ENCODE peak calls at places on chromosomes 1 and 21, in nine cellular contexts. One of them, this sample, is unnamed. For H3K4me1, the result is how much of the 10 kb centered on the place peaks cover.

GRCh38 chr1:65067491-65068201 is 80.4 kb upstream of the AK4 start:
- DNase-seq in right lobe of liver: peak
- DNase-seq in heart left ventricle: peak
- DNase-seq in prostate gland: peak
- DNase-seq in breast epithelium: peak
- DNase-seq in tibial nerve: peak
- DNase-seq in stomach: peak
- DNase-seq in A549: peak
- DNase-seq in endothelial cell of umbilical vein: peak
- DNase-seq in this sample: peak

GRCh38 chr1:234865171-234866006 is 255.4 kb upstream of the IRF2BP2 start:
- DNase-seq in right lobe of liver: no peak
- DNase-seq in heart left ventricle: no peak
- DNase-seq in prostate gland: no peak
- DNase-seq in breast epithelium: no peak
- DNase-seq in tibial nerve: no peak
- DNase-seq in stomach: no peak
- DNase-seq in A549: no peak
- DNase-seq in endothelial cell of umbilical vein: no peak
- DNase-seq in this sample: peak

GRCh38 chr1:68442822-68443556 is 6.8 kb downstream of the RPE65 start:
- DNase-seq in right lobe of liver: peak
- DNase-seq in heart left ventricle: no peak
- DNase-seq in prostate gland: no peak
- DNase-seq in breast epithelium: no peak
- DNase-seq in tibial nerve: no peak
- DNase-seq in stomach: peak
- DNase-seq in A549: peak
- DNase-seq in endothelial cell of umbilical vein: peak
- DNase-seq in this sample: peak

GRCh38 chr1:156476501-156477298 is 23.9 kb downstream of the MEF2D start:
- DNase-seq in right lobe of liver: no peak
- DNase-seq in heart left ventricle: no peak
- DNase-seq in prostate gland: no peak
- DNase-seq in breast epithelium: no peak
- DNase-seq in tibial nerve: no peak
- DNase-seq in stomach: no peak
- DNase-seq in A549: peak
- DNase-seq in endothelial cell of umbilical vein: peak
- DNase-seq in this sample: peak

GRCh38 chr1:82052563-82052962 is 251.8 kb downstream of the ADGRL2 start:
- DNase-seq in right lobe of liver: no peak
- DNase-seq in heart left ventricle: peak
- DNase-seq in prostate gland: no peak
- DNase-seq in breast epithelium: no peak
- DNase-seq in tibial nerve: no peak
- DNase-seq in stomach: no peak
- DNase-seq in A549: no peak
- DNase-seq in endothelial cell of umbilical vein: no peak
- DNase-seq in this sample: no peak

GRCh38 chr1:45914836-45915235 is 111.4 kb downstream of the MAST2 start:
- DNase-seq in right lobe of liver: no peak
- DNase-seq in heart left ventricle: no peak
- DNase-seq in prostate gland: no peak
- DNase-seq in breast epithelium: no peak
- DNase-seq in tibial nerve: no peak
- DNase-seq in stomach: no peak
- DNase-seq in A549: no peak
- DNase-seq in endothelial cell of umbilical vein: no peak
- DNase-seq in this sample: no peak

GRCh38 chr1:216721878-216722277 is 1.4 kb downstream of the ESRRG start:
- DNase-seq in right lobe of liver: no peak
- DNase-seq in heart left ventricle: no peak
- DNase-seq in prostate gland: no peak
- DNase-seq in breast epithelium: no peak
- DNase-seq in tibial nerve: no peak
- DNase-seq in stomach: no peak
- DNase-seq in A549: no peak
- DNase-seq in endothelial cell of umbilical vein: no peak
- DNase-seq in this sample: no peak

GRCh38 chr21:46071082-46071481 is 26.8 kb upstream of the COL6A2 start:
- DNase-seq in right lobe of liver: peak
- DNase-seq in heart left ventricle: no peak
- DNase-seq in prostate gland: no peak
- DNase-seq in breast epithelium: peak
- DNase-seq in tibial nerve: no peak
- DNase-seq in stomach: peak
- DNase-seq in A549: no peak
- DNase-seq in endothelial cell of umbilical vein: no peak
- DNase-seq in this sample: no peak

GRCh38 chr1:26277261-26277661 is 2.6 kb upstream of the SH3BGRL3 start:
- DNase-seq in right lobe of liver: peak
- DNase-seq in heart left ventricle: peak
- DNase-seq in prostate gland: no peak
- DNase-seq in breast epithelium: no peak
- DNase-seq in tibial nerve: no peak
- DNase-seq in stomach: peak
- DNase-seq in A549: no peak
- DNase-seq in endothelial cell of umbilical vein: no peak
- DNase-seq in this sample: no peak

GRCh38 chr1:26274801-26275425 is 5.0 kb upstream of the SH3BGRL3 start:
- DNase-seq in right lobe of liver: no peak
- DNase-seq in heart left ventricle: no peak
- DNase-seq in prostate gland: no peak
- DNase-seq in breast epithelium: no peak
- DNase-seq in tibial nerve: no peak
- DNase-seq in stomach: no peak
- DNase-seq in A549: no peak
- DNase-seq in endothelial cell of umbilical vein: no peak
- DNase-seq in this sample: no peak

GRCh38 chr1:26277719-26278118 is 2.2 kb upstream of the SH3BGRL3 start:
- DNase-seq in right lobe of liver: no peak
- DNase-seq in heart left ventricle: peak
- DNase-seq in prostate gland: no peak
- DNase-seq in breast epithelium: no peak
- DNase-seq in tibial nerve: no peak
- DNase-seq in stomach: no peak
- DNase-seq in A549: no peak
- DNase-seq in endothelial cell of umbilical vein: no peak
- DNase-seq in this sample: no peak

GRCh38 chr1:26275580-26276431 is 4.1 kb upstream of the SH3BGRL3 start:
- DNase-seq in right lobe of liver: peak
- DNase-seq in heart left ventricle: peak
- DNase-seq in prostate gland: peak
- DNase-seq in breast epithelium: peak
- DNase-seq in tibial nerve: peak
- DNase-seq in stomach: peak
- DNase-seq in A549: peak
- DNase-seq in endothelial cell of umbilical vein: peak
- DNase-seq in this sample: peak

GRCh38 chr1:26276432-26276838 is 3.5 kb upstream of the SH3BGRL3 start:
- DNase-seq in right lobe of liver: peak
- DNase-seq in heart left ventricle: peak
- DNase-seq in prostate gland: no peak
- DNase-seq in breast epithelium: no peak
- DNase-seq in tibial nerve: no peak
- DNase-seq in stomach: no peak
- DNase-seq in A549: no peak
- DNase-seq in endothelial cell of umbilical vein: no peak
- DNase-seq in this sample: no peak
- H3K4me1 ChIP-seq in right lobe of liver: under half
- H3K4me1 ChIP-seq in heart left ventricle: under half
- H3K4me1 ChIP-seq in prostate gland: under half
- H3K4me1 ChIP-seq in breast epithelium: under half
- H3K4me1 ChIP-seq in tibial nerve: under half
- H3K4me1 ChIP-seq in stomach: half or more
- H3K4me1 ChIP-seq in A549: under half
- H3K4me1 ChIP-seq in endothelial cell of umbilical vein: under half
- H3K4me1 ChIP-seq in this sample: under half

GRCh38 chr1:44105810-44106209 is 12.8 kb upstream of the KLF17 start:
- DNase-seq in right lobe of liver: no peak
- DNase-seq in heart left ventricle: no peak
- DNase-seq in prostate gland: no peak
- DNase-seq in breast epithelium: no peak
- DNase-seq in tibial nerve: no peak
- DNase-seq in stomach: no peak
- DNase-seq in A549: no peak
- DNase-seq in endothelial cell of umbilical vein: no peak
- DNase-seq in this sample: no peak

GRCh38 chr1:44100183-44100582 is 18.4 kb upstream of the KLF17 start:
- DNase-seq in right lobe of liver: no peak
- DNase-seq in heart left ventricle: no peak
- DNase-seq in prostate gland: no peak
- DNase-seq in breast epithelium: no peak
- DNase-seq in tibial nerve: no peak
- DNase-seq in stomach: no peak
- DNase-seq in A549: no peak
- DNase-seq in endothelial cell of umbilical vein: no peak
- DNase-seq in this sample: no peak

GRCh38 chr1:44108241-44108640 is 10.4 kb upstream of the KLF17 start:
- DNase-seq in right lobe of liver: no peak
- DNase-seq in heart left ventricle: no peak
- DNase-seq in prostate gland: no peak
- DNase-seq in breast epithelium: no peak
- DNase-seq in tibial nerve: no peak
- DNase-seq in stomach: no peak
- DNase-seq in A549: no peak
- DNase-seq in endothelial cell of umbilical vein: no peak
- DNase-seq in this sample: no peak

GRCh38 chr1:44101356-44101755 is 17.3 kb upstream of the KLF17 start:
- DNase-seq in right lobe of liver: no peak
- DNase-seq in heart left ventricle: no peak
- DNase-seq in prostate gland: no peak
- DNase-seq in breast epithelium: no peak
- DNase-seq in tibial nerve: no peak
- DNase-seq in stomach: no peak
- DNase-seq in A549: no peak
- DNase-seq in endothelial cell of umbilical vein: no peak
- DNase-seq in this sample: no peak

GRCh38 chr1:44103270-44104131 is 15.1 kb upstream of the KLF17 start:
- DNase-seq in right lobe of liver: no peak
- DNase-seq in heart left ventricle: no peak
- DNase-seq in prostate gland: no peak
- DNase-seq in breast epithelium: no peak
- DNase-seq in tibial nerve: no peak
- DNase-seq in stomach: no peak
- DNase-seq in A549: no peak
- DNase-seq in endothelial cell of umbilical vein: no peak
- DNase-seq in this sample: no peak
- TF ChIP-seq CTCF in right lobe of liver: no peak
- TF ChIP-seq CTCF in heart left ventricle: no peak
- TF ChIP-seq CTCF in prostate gland: no peak
- TF ChIP-seq CTCF in breast epithelium: no peak
- TF ChIP-seq CTCF in tibial nerve: no peak
- TF ChIP-seq CTCF in stomach: no peak
- TF ChIP-seq CTCF in A549: peak
- TF ChIP-seq CTCF in endothelial cell of umbilical vein: peak
- TF ChIP-seq CTCF in this sample: no peak

GRCh38 chr1:4657244-4657789 is 2.9 kb downstream of the AJAP1 start:
- DNase-seq in right lobe of liver: no peak
- DNase-seq in heart left ventricle: no peak
- DNase-seq in prostate gland: no peak
- DNase-seq in breast epithelium: no peak
- DNase-seq in tibial nerve: no peak
- DNase-seq in stomach: no peak
- DNase-seq in A549: no peak
- DNase-seq in endothelial cell of umbilical vein: no peak
- DNase-seq in this sample: no peak
- TF ChIP-seq POLR2A in right lobe of liver: no peak
- TF ChIP-seq POLR2A in heart left ventricle: no peak
- TF ChIP-seq POLR2A in prostate gland: no peak
- TF ChIP-seq POLR2A in breast epithelium: no peak
- TF ChIP-seq POLR2A in tibial nerve: no peak
- TF ChIP-seq POLR2A in stomach: no peak
- TF ChIP-seq POLR2A in A549: no peak
- TF ChIP-seq POLR2A in endothelial cell of umbilical vein: no peak
- TF ChIP-seq POLR2A in this sample: no peak

GRCh38 chr1:9293512-9294439 is 1.1 kb downstream of the SPSB1 start:
- DNase-seq in right lobe of liver: no peak
- DNase-seq in heart left ventricle: no peak
- DNase-seq in prostate gland: no peak
- DNase-seq in breast epithelium: no peak
- DNase-seq in tibial nerve: no peak
- DNase-seq in stomach: peak
- DNase-seq in A549: no peak
- DNase-seq in endothelial cell of umbilical vein: no peak
- DNase-seq in this sample: no peak

GRCh38 chr1:9295884-9296283 is 3.2 kb downstream of the SPSB1 start:
- DNase-seq in right lobe of liver: peak
- DNase-seq in heart left ventricle: no peak
- DNase-seq in prostate gland: no peak
- DNase-seq in breast epithelium: no peak
- DNase-seq in tibial nerve: no peak
- DNase-seq in stomach: no peak
- DNase-seq in A549: no peak
- DNase-seq in endothelial cell of umbilical vein: no peak
- DNase-seq in this sample: no peak

GRCh38 chr1:9296850-9297249 is 4.2 kb downstream of the SPSB1 start:
- DNase-seq in right lobe of liver: no peak
- DNase-seq in heart left ventricle: no peak
- DNase-seq in prostate gland: no peak
- DNase-seq in breast epithelium: no peak
- DNase-seq in tibial nerve: peak
- DNase-seq in stomach: no peak
- DNase-seq in A549: no peak
- DNase-seq in endothelial cell of umbilical vein: no peak
- DNase-seq in this sample: no peak

GRCh38 chr1:9294440-9294773 is 1.7 kb downstream of the SPSB1 start:
- DNase-seq in right lobe of liver: no peak
- DNase-seq in heart left ventricle: no peak
- DNase-seq in prostate gland: no peak
- DNase-seq in breast epithelium: no peak
- DNase-seq in tibial nerve: no peak
- DNase-seq in stomach: no peak
- DNase-seq in A549: no peak
- DNase-seq in endothelial cell of umbilical vein: peak
- DNase-seq in this sample: no peak

DNA sequence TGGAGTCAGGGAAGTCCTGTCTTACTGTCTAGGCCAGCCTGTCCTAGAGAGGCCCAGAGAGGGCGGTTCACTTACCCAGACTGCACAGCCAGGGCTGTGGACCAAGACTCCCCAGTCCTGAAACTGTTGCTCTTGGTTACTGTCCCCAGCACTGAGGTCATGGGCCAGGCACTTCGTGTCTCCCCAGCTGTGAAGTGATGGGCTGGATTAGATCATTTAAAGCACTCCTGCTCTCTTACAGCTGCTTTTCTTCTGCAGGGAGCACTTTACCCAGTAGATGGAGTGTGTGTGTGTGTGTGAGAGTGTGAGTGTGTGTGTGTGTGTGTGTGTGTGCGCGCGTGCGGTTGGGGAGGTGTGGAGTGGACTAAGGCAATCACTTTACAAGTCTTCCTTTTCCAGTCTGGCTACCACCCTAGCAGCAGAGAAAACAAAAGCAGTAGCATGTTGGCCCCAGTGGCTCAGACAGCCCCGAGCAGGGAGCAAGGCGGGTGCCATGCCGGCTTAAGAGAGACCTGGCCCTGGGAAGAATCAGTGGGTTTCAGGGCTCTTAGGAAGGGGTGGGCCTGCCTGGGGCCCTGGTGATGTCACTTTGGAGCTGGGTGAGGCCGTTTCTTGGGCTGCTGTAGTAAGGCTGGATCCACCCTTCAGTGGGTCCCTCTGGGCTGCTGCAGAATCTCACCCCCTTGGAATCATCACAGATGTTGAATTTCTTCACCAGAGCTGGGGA is 2.4 kb downstream of the SPSB1 start:
- DNase-seq in right lobe of liver: no peak
- DNase-seq in heart left ventricle: peak
- DNase-seq in prostate gland: no peak
- DNase-seq in breast epithelium: no peak
- DNase-seq in tibial nerve: no peak
- DNase-seq in stomach: no peak
- DNase-seq in A549: no peak
- DNase-seq in endothelial cell of umbilical vein: peak
- DNase-seq in this sample: no peak
- H3K4me1 ChIP-seq in right lobe of liver: under half
- H3K4me1 ChIP-seq in heart left ventricle: under half
- H3K4me1 ChIP-seq in prostate gland: under half
- H3K4me1 ChIP-seq in breast epithelium: under half
- H3K4me1 ChIP-seq in tibial nerve: under half
- H3K4me1 ChIP-seq in stomach: half or more
- H3K4me1 ChIP-seq in A549: half or more
- H3K4me1 ChIP-seq in endothelial cell of umbilical vein: under half
- H3K4me1 ChIP-seq in this sample: under half